ENCODE peak calls at places on chromosome 2, in ten cellular contexts. P is A172, V is pancreas, T is A549, Y is heart right ventricle, H is T-helper 1 cell, E is T-helper 2 cell, Q is M059J, S is fibroblast of the conjunctiva, O is cardiac fibroblast. U is an unnamed sample.

GRCh38 chr2:37773354-37773753 is 101.9 kb upstream of the CDC42EP3 start:
- DNase-seq in P (peak), V (no peak), T (no peak), Y (no peak), H (no peak), E (no peak), Q (no peak), S (no peak), O (no peak), U (no peak)

GRCh38 chr2:72722492-72723090 is 103.2 kb downstream of the EXOC6B start:
- DNase-seq in P (peak), V (no peak), T (no peak), Y (no peak), H (no peak), E (no peak), Q (peak), S (peak), O (peak), U (peak)

GRCh38 chr2:44785433-44785832 is 156.1 kb upstream of the SIX3 start:
- DNase-seq in P (no peak), V (no peak), T (no peak), Y (no peak), H (no peak), E (no peak), Q (no peak), S (no peak), O (no peak), U (no peak)

GRCh38 chr2:74886251-74886650 is 52.3 kb downstream of the HK2 start:
- DNase-seq in P (no peak), V (no peak), T (no peak), Y (no peak), H (no peak), E (no peak), Q (no peak), S (no peak), O (no peak), U (no peak)

GRCh38 chr2:212843409-212844199 is 305.0 kb upstream of the ERBB4 start:
- DNase-seq in P (peak), V (no peak), T (no peak), Y (no peak), H (peak), E (no peak), Q (peak), S (peak), O (peak), U (peak)

GRCh38 chr2:54891901-54892300 is 158.3 kb downstream of the RTN4 start:
- DNase-seq in P (no peak), V (no peak), T (no peak), Y (no peak), H (no peak), E (no peak), Q (no peak), S (no peak), O (peak), U (no peak)

GRCh38 chr2:179247318-179248023 is 17.2 kb downstream of the SESTD1 start:
- DNase-seq in P (no peak), V (no peak), T (no peak), Y (no peak), H (no peak), E (no peak), Q (no peak), S (no peak), O (no peak), U (no peak)

GRCh38 chr2:189152476-189152875 is 27.1 kb downstream of the COL5A2 start:
- DNase-seq in P (no peak), V (no peak), T (no peak), Y (peak), H (no peak), E (no peak), Q (no peak), S (no peak), O (no peak), U (no peak)

GRCh38 chr2:213476641-213477040 is 192.4 kb downstream of the SPAG16 start:
- DNase-seq in P (no peak), V (no peak), T (no peak), Y (no peak), H (no peak), E (no peak), Q (peak), S (no peak), O (peak), U (no peak)

GRCh38 chr2:193695367-193695766 is 1500.6 kb upstream of the TMEFF2 start:
- DNase-seq in P (peak), V (no peak), T (peak), Y (no peak), H (no peak), E (no peak), Q (peak), S (peak), O (peak), U (peak)

GRCh38 chr2:172970660-172971059 is 105.0 kb upstream of the MAP3K20 start:
- DNase-seq in P (no peak), V (no peak), T (no peak), Y (no peak), H (peak), E (no peak), Q (peak), S (no peak), O (no peak), U (no peak)

GRCh38 chr2:51387235-51387634 is 355.3 kb upstream of the NRXN1 start:
- DNase-seq in P (no peak), V (no peak), T (no peak), Y (no peak), H (no peak), E (no peak), Q (no peak), S (no peak), O (peak), U (peak)

GRCh38 chr2:10428355-10428754 is 19.8 kb downstream of the ODC1 start:
- DNase-seq in P (no peak), V (no peak), T (no peak), Y (no peak), H (no peak), E (no peak), Q (no peak), S (no peak), O (no peak), U (no peak)

GRCh38 chr2:628651-629050 is 48.6 kb downstream of the TMEM18 start:
- DNase-seq in P (no peak), V (no peak), T (peak), Y (no peak), H (no peak), E (no peak), Q (peak), S (no peak), O (no peak), U (no peak)

GRCh38 chr2:147500819-147501395 is 343.9 kb upstream of the ACVR2A start:
- DNase-seq in P (no peak), V (no peak), T (no peak), Y (no peak), H (peak), E (no peak), Q (no peak), S (no peak), O (no peak), U (no peak)

GRCh38 chr2:65453916-65454315 is 21.5 kb upstream of the SPRED2 start:
- DNase-seq in P (no peak), V (no peak), T (no peak), Y (no peak), H (no peak), E (no peak), Q (peak), S (no peak), O (no peak), U (no peak)

GRCh38 chr2:7867858-7868257 is 814.0 kb upstream of the ID2 start:
- DNase-seq in P (no peak), V (no peak), T (no peak), Y (no peak), H (peak), E (no peak), Q (no peak), S (no peak), O (no peak), U (no peak)

GRCh38 chr2:14023558-14023957 is 609.0 kb upstream of the LRATD1 start:
- DNase-seq in P (no peak), V (no peak), T (no peak), Y (no peak), H (no peak), E (no peak), Q (no peak), S (no peak), O (no peak), U (no peak)

GRCh38 chr2:217799553-217800432 is 203.0 kb downstream of the TNS1 start:
- DNase-seq in P (no peak), V (peak), T (no peak), Y (no peak), H (no peak), E (no peak), Q (no peak), S (no peak), O (no peak), U (no peak)

GRCh38 chr2:1819396-1819795 is 75.1 kb upstream of the PXDN start:
- DNase-seq in P (no peak), V (no peak), T (no peak), Y (no peak), H (no peak), E (no peak), Q (no peak), S (no peak), O (no peak), U (no peak)

GRCh38 chr2:106956879-106957278 is 70.9 kb upstream of the ST6GAL2 start:
- DNase-seq in P (peak), V (no peak), T (no peak), Y (no peak), H (no peak), E (no peak), Q (peak), S (peak), O (peak), U (peak)

GRCh38 chr2:195596840-195597239 is 60.2 kb upstream of the SLC39A10 start:
- DNase-seq in P (no peak), V (no peak), T (no peak), Y (no peak), H (no peak), E (no peak), Q (no peak), S (no peak), O (no peak), U (no peak)

GRCh38 chr2:122105171-122105884 is 349.9 kb downstream of the TSN start:
- DNase-seq in P (no peak), V (no peak), T (no peak), Y (no peak), H (no peak), E (no peak), Q (no peak), S (no peak), O (no peak), U (no peak)

GRCh38 chr2:151827564-151828142 is 568 bp downstream of the ARL5A start:
- DNase-seq in P (peak), V (peak), T (peak), Y (no peak), H (peak), E (no peak), Q (peak), S (no peak), O (peak), U (peak)

GRCh38 chr2:161028581-161028980 is 131.6 kb upstream of the TANK start:
- DNase-seq in P (no peak), V (no peak), T (no peak), Y (no peak), H (peak), E (no peak), Q (no peak), S (no peak), O (no peak), U (no peak)

GRCh38 chr2:15794608-15795134 is 145.7 kb upstream of the MYCN start:
- DNase-seq in P (no peak), V (no peak), T (no peak), Y (no peak), H (no peak), E (no peak), Q (no peak), S (no peak), O (no peak), U (no peak)

GRCh38 chr2:25651782-25652455 is 21.5 kb downstream of the DTNB start:
- DNase-seq in P (no peak), V (no peak), T (no peak), Y (no peak), H (no peak), E (no peak), Q (peak), S (no peak), O (peak), U (no peak)